ENCODE peak calls at places on chromosome 14, in nine cellular contexts. F is activated T-cell treated with anti-CD3 and anti-CD28 coated beads for 1 hour; V is hepatocyte; W is small intestine; A is pons; T is nucleus accumbens; Q is CD8-positive, alpha-beta T cell; O is fibroblast of the conjunctiva; J is stimulated activated CD8-positive, alpha-beta memory T cell treated with anti-CD3 and anti-CD28 coated beads, Interleukin-12 subunit alpha, Interleukin-12 subunit beta, amount 100 ng/mL, for 4 hours. E is an unnamed sample.

GRCh38 chr14:76786556-76786955 is 25.3 kb downstream of the VASH1 start:
- DNase-seq in F (no peak), V (no peak), W (no peak), A (no peak), T (no peak), Q (no peak), O (no peak), J (no peak), E (no peak)

GRCh38 chr14:61320806-61321384 is 484 bp upstream of the PRKCH start:
- DNase-seq in F (no peak), V (peak), W (peak), A (no peak), T (no peak), Q (no peak), O (no peak), J (no peak), E (no peak)

GRCh38 chr14:22569749-22570131 is 19.3 kb downstream of the DAD1 start:
- DNase-seq in F (no peak), V (no peak), W (no peak), A (no peak), T (no peak), Q (no peak), O (no peak), J (no peak), E (no peak)

GRCh38 chr14:92951912-92952471 is 29.0 kb downstream of the CHGA start:
- DNase-seq in F (peak), V (peak), W (peak), A (peak), T (peak), Q (peak), O (peak), J (peak), E (peak)

GRCh38 chr14:20494935-20495766 is 10.2 kb upstream of the RNASE10 start:
- DNase-seq in F (no peak), V (no peak), W (no peak), A (no peak), T (no peak), Q (no peak), O (no peak), J (no peak), E (no peak)

GRCh38 chr14:68986926-68987652 is 8.0 kb upstream of the ACTN1 start:
- DNase-seq in F (no peak), V (no peak), W (no peak), A (no peak), T (no peak), Q (no peak), O (no peak), J (no peak), E (no peak)

GRCh38 chr14:101286271-101287018 is 274.9 kb upstream of the DIO3 start:
- DNase-seq in F (no peak), V (peak), W (no peak), A (no peak), T (no peak), Q (no peak), O (no peak), J (no peak), E (no peak)

GRCh38 chr14:103329421-103330347 is 4.4 kb upstream of the EIF5 start:
- DNase-seq in F (no peak), V (peak), W (peak), A (peak), T (no peak), Q (no peak), O (no peak), J (no peak), E (no peak)

GRCh38 chr14:99575043-99576023 is 28.7 kb downstream of the CCDC85C start:
- DNase-seq in F (no peak), V (no peak), W (peak), A (no peak), T (no peak), Q (no peak), O (no peak), J (no peak), E (no peak)

GRCh38 chr14:105178069-105178867 is 2.8 kb downstream of the NUDT14 start:
- DNase-seq in F (no peak), V (no peak), W (no peak), A (no peak), T (no peak), Q (no peak), O (no peak), J (no peak), E (no peak)

GRCh38 chr14:65866906-65867305 is 454.4 kb downstream of the FUT8 start:
- DNase-seq in F (no peak), V (peak), W (peak), A (no peak), T (no peak), Q (no peak), O (no peak), J (no peak), E (no peak)

GRCh38 chr14:104238424-104239184 is 100.2 kb downstream of the KIF26A start:
- DNase-seq in F (no peak), V (no peak), W (no peak), A (no peak), T (no peak), Q (peak), O (no peak), J (no peak), E (no peak)

GRCh38 chr14:69900603-69901002 is 21.4 kb downstream of the SMOC1 start:
- DNase-seq in F (no peak), V (no peak), W (no peak), A (no peak), T (no peak), Q (no peak), O (no peak), J (no peak), E (no peak)

GRCh38 chr14:106876711-106877110 is 1350.3 kb downstream of the TMEM121 start:
- DNase-seq in F (no peak), V (no peak), W (no peak), A (no peak), T (no peak), Q (no peak), O (no peak), J (no peak), E (no peak)

GRCh38 chr14:20262642-20263128 is 23.6 kb downstream of the OR11H4 start:
- DNase-seq in F (no peak), V (no peak), W (no peak), A (no peak), T (no peak), Q (no peak), O (peak), J (no peak), E (no peak)

GRCh38 chr14:50714452-50715073 is 46.5 kb upstream of the SAV1 start:
- DNase-seq in F (no peak), V (peak), W (peak), A (peak), T (no peak), Q (no peak), O (no peak), J (no peak), E (peak)